ENCODE peak calls at places on chromosome 22, in six cellular contexts. E, V, T, X, D and B are unnamed samples.

GRCh38 chr22:32059426-32059825 is 16.4 kb downstream of the SLC5A1 start:
- DNase-seq in E (no peak), V (no peak), T (no peak), X (no peak), D (no peak), B (no peak)

GRCh38 chr22:33104192-33104591 is 46.0 kb upstream of the SYN3 start:
- DNase-seq in E (no peak), V (no peak), T (no peak), X (no peak), D (no peak), B (no peak)

GRCh38 chr22:29710922-29711593 is 8.7 kb upstream of the CABP7 start:
- DNase-seq in E (no peak), V (no peak), T (no peak), X (peak; percentile 76), D (no peak), B (no peak)

GRCh38 chr22:23219787-23220484 is 39.6 kb downstream of the BCR start:
- DNase-seq in E (peak; percentile 51), V (no peak), T (no peak), X (no peak), D (peak; percentile 47), B (no peak)

GRCh38 chr22:20656902-20657836 is 116.7 kb upstream of the SERPIND1 start:
- DNase-seq in E (peak; percentile 15), V (no peak), T (no peak), X (no peak), D (no peak), B (no peak)

GRCh38 chr22:35315141-35315854 is 15.6 kb downstream of the TOM1 start:
- DNase-seq in E (no peak), V (no peak), T (no peak), X (peak; percentile 74), D (no peak), B (no peak)

GRCh38 chr22:22713416-22713815 is 69.0 kb downstream of the GGTLC2 start:
- DNase-seq in E (no peak), V (no peak), T (no peak), X (no peak), D (no peak), B (no peak)

GRCh38 chr22:31948002-31948401 is 3.7 kb downstream of the YWHAH start:
- DNase-seq in E (no peak), V (no peak), T (no peak), X (no peak), D (no peak), B (no peak)

GRCh38 chr22:21450858-21451331 is 16.3 kb upstream of the TMEM191C start:
- DNase-seq in E (no peak), V (no peak), T (peak; percentile 9), X (no peak), D (no peak), B (no peak)

GRCh38 chr22:29846290-29846689 is 8.2 kb upstream of the ASCC2 start:
- DNase-seq in E (no peak), V (no peak), T (no peak), X (no peak), D (no peak), B (no peak)

GRCh38 chr22:20918663-20919220 is 1.5 kb downstream of the CRKL start:
- DNase-seq in E (no peak), V (no peak), T (no peak), X (no peak), D (no peak), B (no peak)

GRCh38 chr22:28923826-28924732 is 40.7 kb downstream of the ZNRF3 start:
- DNase-seq in E (no peak), V (no peak), T (no peak), X (peak; percentile 61), D (no peak), B (peak; percentile 27)

GRCh38 chr22:29121124-29121523 is 48.3 kb downstream of the KREMEN1 start:
- DNase-seq in E (peak; percentile 26), V (no peak), T (no peak), X (no peak), D (no peak), B (no peak)

GRCh38 chr22:26679003-26679629 is 21.7 kb downstream of the MIAT start:
- DNase-seq in E (peak; percentile 72), V (peak; percentile 46), T (peak; percentile 83), X (peak; percentile 64), D (peak; percentile 77), B (peak; percentile 55)

GRCh38 chr22:25655536-25655935 is 86.5 kb upstream of the MYO18B start:
- DNase-seq in E (no peak), V (no peak), T (no peak), X (no peak), D (no peak), B (no peak)

GRCh38 chr22:44848791-44849410 is 96.5 kb downstream of the ARHGAP8 start:
- DNase-seq in E (no peak), V (no peak), T (no peak), X (no peak), D (no peak), B (no peak)

GRCh38 chr22:50000587-50001387 is 11.8 kb downstream of the IL17REL start:
- DNase-seq in E (no peak), V (no peak), T (no peak), X (no peak), D (no peak), B (no peak)

GRCh38 chr22:43951391-43951790 is 3.9 kb upstream of the SAMM50 start:
- DNase-seq in E (no peak), V (no peak), T (no peak), X (no peak), D (no peak), B (no peak)

GRCh38 chr22:27474711-27475547 is 326.6 kb downstream of the MN1 start:
- DNase-seq in E (peak; percentile 86), V (peak; percentile 79), T (no peak), X (no peak), D (peak; percentile 92), B (peak; percentile 92)

GRCh38 chr22:16601437-16602223 is 9.0 kb upstream of the CCT8L2 start:
- DNase-seq in E (no peak), V (no peak), T (no peak), X (peak; percentile 39), D (no peak), B (no peak)

GRCh38 chr22:24419480-24419860 is 7.9 kb upstream of the ADORA2A start:
- DNase-seq in E (no peak), V (no peak), T (no peak), X (no peak), D (no peak), B (no peak)

GRCh38 chr22:23128269-23129108 is 13.3 kb downstream of the RSPH14 start:
- DNase-seq in E (peak; percentile 74), V (peak; percentile 66), T (peak; percentile 76), X (peak; percentile 57), D (peak; percentile 76), B (peak; percentile 62)

GRCh38 chr22:33864723-33865130 is 55.5 kb downstream of the LARGE1 start:
- DNase-seq in E (peak; percentile 53), V (no peak), T (peak; percentile 65), X (no peak), D (no peak), B (no peak)

GRCh38 chr22:32619614-32620426 is 145.2 kb downstream of the FBXO7 start:
- DNase-seq in E (peak; percentile 98), V (no peak), T (peak; percentile 88), X (peak; percentile 73), D (peak; percentile 76), B (peak; percentile 24)

GRCh38 chr22:20001082-20001638 is 15.5 kb downstream of the ARVCF start:
- DNase-seq in E (no peak), V (no peak), T (no peak), X (peak; percentile 6), D (peak; percentile 58), B (no peak)

GRCh38 chr22:50626856-50627451 is 998 bp downstream of the ARSA start:
- DNase-seq in E (no peak), V (no peak), T (no peak), X (no peak), D (no peak), B (no peak)

GRCh38 chr22:23152238-23153114 is 7.2 kb downstream of the RAB36 start:
- DNase-seq in E (no peak), V (no peak), T (no peak), X (no peak), D (no peak), B (no peak)

GRCh38 chr22:39238966-39239510 is 5.7 kb downstream of the PDGFB start:
- DNase-seq in E (no peak), V (no peak), T (no peak), X (no peak), D (no peak), B (no peak)

GRCh38 chr22:37726240-37726887 is 29.5 kb downstream of the TRIOBP start:
- DNase-seq in E (peak; percentile 70), V (no peak), T (no peak), X (no peak), D (no peak), B (no peak)
- TF ChIP-seq CTCF in E (peak; percentile 46), V (peak; percentile 28), T (no peak), X (no peak), D (peak; percentile 41), B (peak; percentile 7)

GRCh38 chr22:37696657-37697539 is at the start of gene TRIOBP:
- DNase-seq in E (peak; percentile 93), V (peak; percentile 78), T (peak; percentile 96), X (peak; percentile 95), D (peak; percentile 95), B (peak; percentile 82)
- H3K4me3 ChIP-seq in E (peak within 1 kb of the TSS; percentile 30), V (peak within 1 kb of the TSS; percentile 48), T (no peak within 1 kb of the TSS), X (peak within 1 kb of the TSS; percentile 38), D (peak within 1 kb of the TSS; percentile 46), B (peak within 1 kb of the TSS; percentile 30)

DNA sequence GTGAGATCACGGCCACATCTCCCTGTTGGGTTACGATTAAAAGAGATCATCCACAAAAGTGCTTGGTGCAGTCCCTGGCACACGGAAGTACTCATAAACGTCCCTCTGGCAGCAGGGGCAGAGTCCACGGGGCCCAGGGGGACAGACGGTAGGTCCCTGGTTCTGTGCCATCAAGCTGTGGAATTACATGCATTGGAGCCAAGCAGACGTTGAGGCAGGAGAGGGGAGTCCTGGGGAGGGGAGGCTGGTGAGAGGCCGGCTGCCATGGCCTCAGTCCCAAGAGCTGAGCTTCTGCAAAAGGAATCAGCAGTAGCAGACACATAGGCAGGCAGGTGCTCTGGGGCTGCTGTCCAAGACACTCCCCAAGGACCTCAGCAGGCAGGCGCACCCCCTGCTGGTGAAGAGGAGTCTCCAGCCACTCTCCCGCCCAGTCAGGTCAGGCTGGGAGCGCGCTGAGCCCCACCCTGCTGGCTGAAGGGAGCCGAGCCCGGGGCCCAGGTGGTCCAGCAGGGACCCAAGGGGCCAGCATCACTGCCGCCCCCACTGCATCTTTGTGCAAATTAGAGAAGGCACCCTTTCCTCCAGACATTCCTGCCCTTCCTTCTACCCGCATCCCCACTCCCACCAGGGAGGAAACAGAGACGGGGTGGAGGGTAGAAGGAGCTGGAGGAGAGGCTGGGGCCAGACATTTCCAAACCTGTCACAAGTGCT is 7.6 kb upstream of the KCTD17 start:
- DNase-seq in E (peak; percentile 30), V (no peak), T (no peak), X (peak; percentile 52), D (no peak), B (no peak)
- TF ChIP-seq CTCF in E (peak; percentile 45), V (peak; percentile 62), T (peak; percentile 50), X (peak; percentile 50), D (peak; percentile 45), B (peak; percentile 7)

GRCh38 chr22:42281706-42282251 is 11.3 kb upstream of the TCF20 start:
- DNase-seq in E (no peak), V (no peak), T (no peak), X (no peak), D (no peak), B (no peak)

GRCh38 chr22:42282252-42282942 is 11.9 kb upstream of the TCF20 start:
- DNase-seq in E (no peak), V (no peak), T (no peak), X (no peak), D (no peak), B (no peak)

GRCh38 chr22:42283288-42284229 is 13.1 kb upstream of the TCF20 start:
- DNase-seq in E (no peak), V (no peak), T (no peak), X (no peak), D (no peak), B (no peak)

GRCh38 chr22:42284230-42284591 is 13.8 kb upstream of the TCF20 start:
- DNase-seq in E (no peak), V (no peak), T (no peak), X (no peak), D (no peak), B (no peak)

GRCh38 chr22:42282943-42283287 is 12.5 kb upstream of the TCF20 start:
- DNase-seq in E (no peak), V (no peak), T (no peak), X (no peak), D (no peak), B (no peak)
- H3K4me3 ChIP-seq in E (no peak overlapping the region), V (no peak overlapping the region), T (no peak overlapping the region), X (peak overlapping the region; percentile 46), D (no peak overlapping the region), B (peak overlapping the region; percentile 22)